ENCODE peak calls at places on chromosomes 4 and X, in eight cellular contexts. R is DND-41; S is BJ; O is CD8-positive, alpha-beta T cell; M is CD8-positive, alpha-beta memory T cell; C is SK-N-SH; D is naive thymus-derived CD4-positive, alpha-beta T cell; W is adipocyte. E is an unnamed sample. For H3K27me3 and H3K36me3, the result is how much of the 10 kb centered on the place peaks cover.

GRCh38 chrX:69277369-69277768 is 112.1 kb upstream of the PJA1 start:
- DNase-seq in R (no peak), S (no peak), O (no peak), M (no peak), C (no peak), D (no peak), W (no peak), E (no peak)

GRCh38 chrX:129679856-129680255 is 25.1 kb upstream of the APLN start:
- DNase-seq in R (no peak), S (no peak), O (no peak), M (no peak), C (no peak), D (no peak), W (no peak), E (no peak)

GRCh38 chrX:44904542-44905115 is 31.6 kb downstream of the KDM6A start:
- DNase-seq in R (no peak), S (no peak), O (no peak), M (no peak), C (no peak), D (no peak), W (peak), E (peak)

GRCh38 chrX:136585960-136586359 is 53.9 kb downstream of the VGLL1 start:
- DNase-seq in R (no peak), S (no peak), O (no peak), M (no peak), C (no peak), D (no peak), W (no peak), E (no peak)

GRCh38 chr4:189463734-189464133 is 476.9 kb upstream of the FRG1 start:
- DNase-seq in R (no peak), S (no peak), O (no peak), M (no peak), C (no peak), D (no peak), W (no peak), E (peak)

GRCh38 chr4:112145820-112146813 is 863 bp downstream of the FAM241A start:
- DNase-seq in R (peak), S (no peak), O (peak), M (peak), C (peak), D (peak), W (peak), E (no peak)

GRCh38 chr4:18568600-18568999 is 547.0 kb upstream of the LCORL start:
- DNase-seq in R (no peak), S (no peak), O (no peak), M (no peak), C (no peak), D (no peak), W (peak), E (no peak)

GRCh38 chr4:77187231-77187630 is 30.2 kb downstream of the CCNG2 start:
- DNase-seq in R (no peak), S (no peak), O (no peak), M (no peak), C (no peak), D (no peak), W (no peak), E (no peak)

GRCh38 chr4:2132438-2132837 is 73.3 kb downstream of the NAT8L start:
- DNase-seq in R (no peak), S (no peak), O (no peak), M (no peak), C (no peak), D (no peak), W (no peak), E (no peak)

GRCh38 chr4:182478475-182478874 is 235.3 kb downstream of the TENM3 start:
- DNase-seq in R (no peak), S (no peak), O (no peak), M (no peak), C (peak), D (no peak), W (peak), E (peak)

GRCh38 chrX:50107470-50107869 is 93.3 kb downstream of the AKAP4 start:
- DNase-seq in R (no peak), S (no peak), O (no peak), M (no peak), C (no peak), D (no peak), W (no peak), E (no peak)

GRCh38 chr4:15003441-15003890 is 1.2 kb downstream of the CPEB2 start:
- DNase-seq in R (peak), S (no peak), O (peak), M (peak), C (peak), D (peak), W (peak), E (peak)

GRCh38 chr4:17578482-17578891 is 1.5 kb downstream of the LAP3 start:
- DNase-seq in R (no peak), S (no peak), O (no peak), M (no peak), C (no peak), D (no peak), W (peak), E (no peak)

GRCh38 chr4:85657143-85657542 is 182.2 kb downstream of the ARHGAP24 start:
- DNase-seq in R (no peak), S (no peak), O (no peak), M (no peak), C (no peak), D (no peak), W (no peak), E (no peak)

GRCh38 chr4:48699470-48699869 is 80.6 kb downstream of the FRYL start:
- DNase-seq in R (no peak), S (no peak), O (no peak), M (no peak), C (no peak), D (no peak), W (peak), E (no peak)

GRCh38 chr4:174579421-174579820 is 57.1 kb upstream of the HPGD start:
- DNase-seq in R (no peak), S (no peak), O (no peak), M (no peak), C (no peak), D (no peak), W (no peak), E (no peak)

GRCh38 chrX:65581661-65582339 is 47.2 kb upstream of the LAS1L start:
- DNase-seq in R (peak), S (no peak), O (no peak), M (peak), C (peak), D (no peak), W (peak), E (peak)

GRCh38 chr4:85298037-85298436 is 176.9 kb upstream of the ARHGAP24 start:
- DNase-seq in R (no peak), S (no peak), O (no peak), M (no peak), C (no peak), D (no peak), W (no peak), E (no peak)

GRCh38 chr4:128553665-128554515 is 255.6 kb upstream of the JADE1 start:
- DNase-seq in R (no peak), S (no peak), O (no peak), M (no peak), C (peak), D (no peak), W (no peak), E (no peak)

GRCh38 chr4:10180927-10181744 is 64.5 kb upstream of the WDR1 start:
- DNase-seq in R (peak), S (no peak), O (no peak), M (no peak), C (no peak), D (no peak), W (no peak), E (no peak)

GRCh38 chr4:183905593-183906485 is 732 bp downstream of the STOX2 start:
- DNase-seq in R (no peak), S (no peak), O (no peak), M (no peak), C (peak), D (no peak), W (peak), E (peak)

GRCh38 chrX:45712067-45712466 is 511.4 kb upstream of the DIPK2B start:
- DNase-seq in R (no peak), S (no peak), O (no peak), M (no peak), C (no peak), D (no peak), W (peak), E (no peak)

GRCh38 chr4:40573593-40574311 is 55.9 kb downstream of the RBM47 start:
- DNase-seq in R (no peak), S (no peak), O (no peak), M (no peak), C (no peak), D (no peak), W (no peak), E (no peak)

GRCh38 chr4:99221980-99222379 is 2.9 kb upstream of the ADH6 start:
- DNase-seq in R (no peak), S (peak), O (no peak), M (no peak), C (no peak), D (no peak), W (peak), E (no peak)

GRCh38 chrX:7690842-7691241 is 152.1 kb upstream of the VCX start:
- DNase-seq in R (no peak), S (no peak), O (no peak), M (no peak), C (no peak), D (no peak), W (no peak), E (peak)

GRCh38 chrX:100687546-100687945 is 43.5 kb downstream of the SRPX2 start:
- DNase-seq in R (no peak), S (no peak), O (no peak), M (no peak), C (no peak), D (no peak), W (no peak), E (no peak)

GRCh38 chr4:138111462-138112000 is 130.6 kb downstream of the SLC7A11 start:
- DNase-seq in R (no peak), S (no peak), O (no peak), M (no peak), C (no peak), D (no peak), W (peak), E (no peak)

GRCh38 chr4:147118523-147118922 is 172.9 kb upstream of the TTC29 start:
- DNase-seq in R (no peak), S (no peak), O (no peak), M (no peak), C (no peak), D (no peak), W (peak), E (no peak)

GRCh38 chrX:84501798-84502628 is at the start of gene HDX:
- DNase-seq in R (no peak), S (peak), O (peak), M (peak), C (peak), D (peak), W (peak), E (peak)

GRCh38 chr4:103046416-103047290 is 27.1 kb upstream of the SLC9B1 start:
- DNase-seq in R (peak), S (no peak), O (no peak), M (peak), C (peak), D (no peak), W (peak), E (peak)

GRCh38 chrX:86946569-86946968 is 571.0 kb upstream of the KLHL4 start:
- DNase-seq in R (no peak), S (no peak), O (no peak), M (no peak), C (peak), D (no peak), W (peak), E (peak)

GRCh38 chrX:43958529-43958928 is 14.7 kb downstream of the NDP start:
- DNase-seq in R (peak), S (peak), O (no peak), M (peak), C (peak), D (no peak), W (peak), E (peak)

GRCh38 chr4:41258783-41259182 is 2.1 kb downstream of the UCHL1 start:
- DNase-seq in R (no peak), S (peak), O (no peak), M (no peak), C (peak), D (no peak), W (peak), E (peak)

GRCh38 chr4:98794565-98795205 is 134.2 kb downstream of the EIF4E start:
- DNase-seq in R (no peak), S (no peak), O (no peak), M (no peak), C (no peak), D (no peak), W (peak), E (no peak)

GRCh38 chrX:371907-372306 is 14.8 kb downstream of the PPP2R3B start:
- DNase-seq in R (peak), S (no peak), O (no peak), M (no peak), C (no peak), D (no peak), W (no peak), E (peak)

GRCh38 chr4:145011636-145012035 is 86.4 kb downstream of the ANAPC10 start:
- DNase-seq in R (no peak), S (no peak), O (no peak), M (no peak), C (no peak), D (no peak), W (peak), E (no peak)

GRCh38 chrX:53265771-53266170 is 15.6 kb downstream of the IQSEC2 start:
- DNase-seq in R (no peak), S (peak), O (no peak), M (no peak), C (no peak), D (no peak), W (peak), E (no peak)

GRCh38 chrX:153884136-153885076 is 1.6 kb downstream of the L1CAM start:
- DNase-seq in R (no peak), S (no peak), O (no peak), M (no peak), C (no peak), D (no peak), W (no peak), E (no peak)

GRCh38 chr4:186707996-186708395 is 15.7 kb downstream of the FAT1 start:
- DNase-seq in R (no peak), S (no peak), O (no peak), M (no peak), C (no peak), D (no peak), W (no peak), E (no peak)

GRCh38 chr4:40800064-40800463 is 50.3 kb downstream of the NSUN7 start:
- DNase-seq in R (no peak), S (no peak), O (no peak), M (no peak), C (no peak), D (no peak), W (no peak), E (no peak)

DNA sequence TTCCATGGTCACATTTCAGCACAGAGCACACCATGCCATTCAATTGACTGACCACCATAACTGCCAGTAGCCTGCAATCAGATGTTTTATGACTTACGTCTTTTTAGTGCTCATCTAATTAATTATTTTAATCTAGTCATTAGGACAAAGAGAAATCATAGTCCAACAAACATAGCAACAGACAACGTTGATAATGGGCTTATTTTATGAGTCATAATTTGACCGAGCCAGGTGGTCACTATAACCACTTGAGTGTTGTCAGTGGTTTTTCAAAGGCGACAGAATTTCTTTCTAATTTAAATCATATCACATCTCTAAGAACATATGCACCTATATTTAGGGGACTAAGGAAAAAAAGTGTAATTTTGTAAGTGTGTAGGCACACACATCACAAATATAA is 1.9 kb downstream of the SEC24D start:
- DNase-seq in R (no peak), S (no peak), O (no peak), M (no peak), C (peak), D (no peak), W (peak), E (no peak)
- H3K4me3 ChIP-seq in R (no peak), S (peak), O (no peak), M (no peak), C (peak), D (no peak), W (peak), E (no peak)

DNA sequence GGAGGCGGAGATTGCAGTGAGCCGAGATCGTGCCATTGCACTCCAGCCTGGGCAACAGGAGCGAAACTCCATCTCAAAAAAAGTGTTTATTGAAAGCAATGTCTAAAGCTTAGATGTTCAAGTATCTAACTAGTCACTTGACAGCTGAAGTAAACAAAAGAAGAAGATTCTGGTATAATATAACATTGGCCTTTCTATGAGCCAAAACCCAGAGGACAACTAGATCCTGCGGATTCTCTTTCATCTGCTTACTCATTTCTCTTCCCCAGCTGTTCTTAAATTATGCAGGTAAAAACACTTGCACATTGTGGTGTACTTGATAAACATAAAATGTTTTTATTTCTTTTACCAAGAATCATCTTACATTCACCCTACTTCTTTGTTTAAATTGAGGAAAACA is 24.1 kb upstream of the AREG start:
- DNase-seq in R (no peak), S (no peak), O (no peak), M (no peak), C (no peak), D (no peak), W (no peak), E (no peak)
- H3K27me3 ChIP-seq in R (under half), S (under half), O (under half), M (under half), C (under half), D (under half), W (under half), E (under half)

DNA sequence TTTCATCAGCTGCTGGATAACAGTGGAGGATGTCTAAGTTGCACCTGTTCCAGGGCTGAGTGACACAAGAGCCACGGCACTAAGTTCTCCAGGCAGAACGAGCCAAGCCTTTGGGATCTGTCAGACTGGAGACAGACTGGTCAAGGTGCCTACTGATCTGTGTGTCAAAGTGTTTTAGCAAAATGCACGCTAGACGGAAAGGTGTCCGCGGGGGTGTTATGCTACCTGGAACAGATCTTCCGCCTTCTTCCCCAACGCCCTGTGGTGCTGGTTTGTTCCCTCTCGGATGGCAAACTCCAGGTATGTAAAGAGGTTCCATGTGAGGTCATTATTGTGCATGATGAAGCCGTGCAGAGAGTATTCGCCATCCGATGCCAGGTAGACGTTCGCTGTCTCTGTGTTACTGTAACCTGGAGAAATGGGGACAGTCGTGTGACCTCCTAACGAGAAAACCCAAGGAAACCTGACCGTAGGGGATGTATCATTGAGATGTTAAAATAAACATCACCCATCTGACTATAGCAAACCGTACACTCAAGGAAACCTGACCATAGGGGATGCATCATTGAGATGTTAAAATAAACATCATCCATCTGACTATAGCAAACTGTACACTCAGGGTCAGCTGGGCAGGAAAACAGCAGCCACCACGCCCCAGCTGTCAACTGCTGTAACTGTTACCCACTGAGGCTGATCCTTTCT is 29.7 kb upstream of the SLC25A6 start:
- DNase-seq in R (no peak), S (no peak), O (no peak), M (no peak), C (no peak), D (no peak), W (no peak), E (no peak)
- H3K36me3 ChIP-seq in R (half or more), S (under half), O (under half), M (half or more), C (under half), D (half or more), W (under half), E (half or more)

GRCh38 chr4:42750091-42750490 is 93.2 kb upstream of the ATP8A1 start:
- DNase-seq in R (no peak), S (no peak), O (peak), M (peak), C (peak), D (no peak), W (no peak), E (peak)
- H3K4me3 ChIP-seq in R (no peak), S (no peak), O (no peak), M (no peak), C (no peak), D (no peak), W (no peak), E (no peak)

GRCh38 chr4:87330761-87331160 is 8.1 kb upstream of the HSD17B13 start:
- DNase-seq in R (no peak), S (no peak), O (no peak), M (no peak), C (no peak), D (no peak), W (no peak), E (no peak)

GRCh38 chr4:87337361-87337760 is 14.7 kb upstream of the HSD17B13 start:
- DNase-seq in R (no peak), S (no peak), O (no peak), M (no peak), C (no peak), D (no peak), W (no peak), E (no peak)

GRCh38 chr4:87333267-87333666 is 10.6 kb upstream of the HSD17B13 start:
- DNase-seq in R (no peak), S (no peak), O (no peak), M (no peak), C (no peak), D (no peak), W (no peak), E (no peak)
- H3K27me3 ChIP-seq in R (under half), S (under half), O (under half), M (under half), C (under half), D (under half), W (under half), E (under half)

GRCh38 chr4:170079981-170080380 is 9.8 kb downstream of the AADAT start:
- DNase-seq in R (no peak), S (no peak), O (no peak), M (no peak), C (no peak), D (no peak), W (no peak), E (no peak)

GRCh38 chr4:170083546-170083945 is 6.2 kb downstream of the AADAT start:
- DNase-seq in R (no peak), S (no peak), O (no peak), M (no peak), C (no peak), D (no peak), W (no peak), E (no peak)

DNA sequence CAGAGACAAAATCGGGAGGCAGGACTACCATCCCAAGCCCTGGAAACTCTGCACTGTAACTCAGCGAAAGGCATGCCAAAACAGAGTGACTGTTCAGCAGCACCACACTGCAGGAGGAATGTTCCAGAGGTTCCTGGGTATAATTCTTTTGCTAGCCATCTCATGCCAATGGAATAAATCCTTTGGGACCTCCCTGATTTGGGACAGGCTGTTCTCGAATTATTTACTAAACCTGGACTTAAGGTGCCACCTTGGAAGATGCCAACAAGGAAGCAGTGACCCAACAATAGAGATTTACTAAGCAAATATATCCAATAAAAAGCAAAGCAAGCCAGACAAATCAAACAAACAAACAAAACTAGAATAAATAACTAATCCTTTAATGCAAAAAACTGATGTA is 9.3 kb downstream of the AADAT start:
- DNase-seq in R (no peak), S (no peak), O (no peak), M (no peak), C (no peak), D (no peak), W (no peak), E (no peak)
- H3K36me3 ChIP-seq in R (under half), S (under half), O (under half), M (under half), C (half or more), D (under half), W (under half), E (under half)

GRCh38 chr4:8438743-8439142 is 1.8 kb downstream of the ACOX3 start:
- DNase-seq in R (no peak), S (no peak), O (no peak), M (no peak), C (no peak), D (no peak), W (no peak), E (no peak)
- H3K4me3 ChIP-seq in R (no peak), S (no peak), O (no peak), M (no peak), C (no peak), D (no peak), W (peak), E (no peak)

GRCh38 chrX:124229374-124229773 is 103.1 kb upstream of the TEX13D start:
- DNase-seq in R (no peak), S (no peak), O (no peak), M (no peak), C (no peak), D (no peak), W (no peak), E (no peak)
- H3K27me3 ChIP-seq in R (under half), S (under half), O (under half), M (under half), C (under half), D (under half), W (under half), E (under half)